ENCODE peak calls at places on chromosomes 16 and 17, in nine cellular contexts. V, I, O, Y, U, G, B, T and K are unnamed samples.

GRCh38 chr17:82435103-82435502 is 15.4 kb downstream of the CYBC1 start:
- DNase-seq in Y (no peak), T (no peak), U (no peak), G (no peak), V (no peak), B (no peak), O (peak), I (no peak), K (no peak)

GRCh38 chr17:44763170-44763569 is 4.4 kb downstream of the ADAM11 start:
- DNase-seq in U (no peak), B (no peak), I (no peak), T (no peak), O (no peak), V (no peak), Y (no peak), G (no peak), K (no peak)

GRCh38 chr17:12320286-12320685 is 299.6 kb downstream of the MAP2K4 start:
- DNase-seq in T (peak), Y (peak), I (no peak), G (no peak), B (no peak), O (no peak), V (no peak), U (no peak), K (no peak)

GRCh38 chr16:73713817-73714495 is 582.7 kb upstream of the PSMD7 start:
- DNase-seq in G (peak), V (no peak), Y (no peak), O (no peak), B (no peak), U (no peak), T (peak), I (no peak), K (no peak)

GRCh38 chr16:17346774-17347569 is 123.8 kb downstream of the XYLT1 start:
- DNase-seq in B (no peak), U (peak), V (no peak), G (no peak), I (no peak), T (no peak), O (no peak), Y (no peak), K (no peak)

GRCh38 chr16:22001591-22001990 is 675 bp upstream of the PDZD9 start:
- DNase-seq in G (no peak), O (peak), T (peak), Y (peak), V (no peak), I (no peak), U (no peak), B (no peak), K (no peak)

GRCh38 chr17:67056746-67057490 is 12.6 kb downstream of the CACNG1 start:
- DNase-seq in B (no peak), T (no peak), O (no peak), I (peak), U (no peak), G (no peak), V (no peak), Y (no peak), K (no peak)

GRCh38 chr16:28191364-28191985 is 20.3 kb downstream of the XPO6 start:
- DNase-seq in V (peak), T (no peak), O (no peak), B (no peak), U (no peak), G (no peak), Y (no peak), I (no peak), K (no peak)

GRCh38 chr16:70711211-70711978 is 25.5 kb upstream of the MTSS2 start:
- DNase-seq in Y (no peak), B (peak), I (no peak), G (no peak), O (no peak), U (no peak), T (no peak), V (no peak), K (no peak)

GRCh38 chr16:56758432-56758831 is 28.5 kb downstream of the NUP93 start:
- DNase-seq in U (no peak), Y (no peak), O (no peak), T (no peak), V (no peak), I (no peak), B (no peak), G (no peak), K (no peak)

GRCh38 chr17:19876524-19877161 is 8.9 kb upstream of the ULK2 start:
- DNase-seq in U (no peak), Y (no peak), V (no peak), T (no peak), I (no peak), G (no peak), O (no peak), B (peak), K (no peak)

GRCh38 chr17:71441098-71441497 is 679.7 kb upstream of the SOX9 start:
- DNase-seq in O (peak), I (no peak), B (no peak), V (peak), T (peak), Y (peak), G (no peak), U (no peak), K (no peak)

GRCh38 chr16:83994087-83994486 is 26.0 kb downstream of the NECAB2 start:
- DNase-seq in O (peak), V (peak), Y (peak), I (no peak), G (peak), T (peak), U (no peak), B (no peak), K (no peak)

GRCh38 chr16:28596840-28597691 is at the start of gene SULT1A2:
- DNase-seq in I (peak), O (peak), Y (no peak), U (no peak), V (peak), B (peak), G (no peak), T (no peak), K (no peak)

GRCh38 chr16:1414532-1415265 is at the start of gene UNKL:
- DNase-seq in T (peak), Y (peak), I (no peak), V (no peak), B (peak), O (peak), G (peak), U (peak), K (no peak)

GRCh38 chr17:81913394-81914102 is 2.3 kb upstream of the PCYT2 start:
- DNase-seq in V (no peak), B (no peak), Y (no peak), U (no peak), O (no peak), G (no peak), T (no peak), I (no peak), K (no peak)

DNA sequence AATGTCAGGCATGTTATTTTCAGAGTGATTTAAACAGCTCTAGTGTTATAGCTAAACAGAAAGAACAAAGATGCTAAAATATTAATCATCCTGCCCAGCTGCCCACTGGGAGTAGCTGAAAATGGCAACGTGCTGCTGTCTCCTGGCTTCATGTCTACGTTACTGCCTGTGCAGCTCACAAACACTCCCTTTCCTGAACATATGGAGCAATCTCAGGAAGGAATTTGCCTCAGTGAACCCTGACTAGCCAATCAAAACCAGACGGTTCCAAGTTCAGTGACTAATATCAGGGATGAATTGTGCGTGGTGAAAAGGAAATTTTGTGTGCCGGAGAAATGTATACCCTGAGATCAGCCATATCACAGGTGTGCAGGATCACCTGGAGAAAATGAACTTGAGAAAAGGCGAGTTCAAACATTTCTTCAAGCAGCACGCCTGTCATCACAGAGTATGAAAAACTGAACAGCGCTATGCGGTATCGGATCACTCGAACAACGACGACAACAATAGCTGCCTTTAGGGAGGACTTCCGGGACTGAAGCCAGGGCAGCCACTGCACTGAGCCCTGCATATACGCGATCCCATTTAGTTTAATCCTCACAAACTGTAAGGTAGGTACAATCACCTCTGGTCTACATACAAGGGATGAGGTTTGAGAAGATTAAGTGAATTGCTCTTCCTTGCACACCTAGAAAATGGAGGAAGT is 110.3 kb downstream of the STX8 start:
- DNase-seq in T (peak), Y (peak), U (no peak), I (no peak), B (peak), O (peak), G (no peak), V (no peak), K (no peak)
- H3K4me3 ChIP-seq in T (no peak), Y (no peak), U (no peak), I (no peak), B (no peak), O (no peak), G (no peak), V (peak), K (no peak)

DNA sequence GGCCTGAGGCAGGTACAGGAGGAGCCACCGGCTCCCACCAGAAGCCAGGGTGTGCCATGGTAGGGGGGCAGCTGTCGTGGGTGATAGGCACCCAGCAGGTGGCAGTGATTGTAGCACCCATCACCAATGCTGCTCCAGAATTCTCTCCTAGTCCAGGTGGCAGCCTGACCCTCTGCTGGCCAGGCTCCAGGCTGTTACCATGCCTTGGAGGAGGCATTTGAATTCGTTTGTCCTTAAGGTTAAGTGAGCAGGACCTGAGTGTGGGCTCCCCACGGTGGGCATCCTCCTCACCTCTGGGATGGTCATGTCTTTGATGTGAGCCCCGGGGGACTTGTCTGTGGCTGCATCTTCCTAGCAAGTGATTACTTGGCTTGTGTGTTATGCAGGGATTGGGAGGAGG is 59.4 kb downstream of the RGS9 start:
- DNase-seq in U (no peak), O (no peak), Y (no peak), I (no peak), V (no peak), B (no peak), G (no peak), T (no peak), K (no peak)
- TF ChIP-seq CTCF in U (peak), O (no peak), Y (no peak), I (no peak), V (no peak), B (no peak), G (no peak), T (no peak), K (no peak)

DNA sequence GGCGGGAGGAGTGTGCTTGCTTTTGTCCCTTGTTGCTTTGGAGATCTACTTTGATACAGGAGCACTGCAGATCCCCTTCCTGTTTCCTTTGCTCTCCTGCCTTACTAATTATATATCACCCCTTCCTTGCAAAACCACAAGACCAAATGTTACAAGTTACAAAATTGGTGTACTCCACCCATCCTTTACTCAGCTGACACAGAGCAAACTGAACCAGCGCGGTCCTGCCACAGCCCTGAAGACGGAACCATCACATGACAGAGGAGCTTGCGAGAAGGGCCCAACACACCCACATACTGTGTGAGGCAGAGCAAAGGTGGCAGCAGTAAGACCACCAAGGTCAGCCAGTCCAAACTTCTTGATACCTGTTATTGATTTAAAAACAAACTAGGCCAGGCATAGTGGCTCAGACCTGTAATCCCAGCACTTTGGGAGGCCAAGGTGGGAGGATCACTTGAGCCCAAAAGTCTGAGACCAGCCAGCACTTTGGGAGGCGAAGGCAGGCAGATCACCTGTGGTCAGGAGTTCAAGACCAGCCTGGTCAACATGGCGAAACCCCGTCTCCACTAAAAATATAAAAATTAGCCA is 33.2 kb downstream of the CYTH1 start:
- DNase-seq in T (peak), Y (no peak), I (peak), O (peak), V (no peak), B (peak), U (peak), G (no peak), K (no peak)
- H3K4me3 ChIP-seq in T (no peak), Y (no peak), I (no peak), O (no peak), V (no peak), B (no peak), U (peak), G (no peak), K (no peak)

GRCh38 chr16:4682616-4683254 is 10.6 kb upstream of the NUDT16L1 start:
- DNase-seq in V (no peak), T (peak), G (peak), U (no peak), O (peak), B (peak), I (no peak), Y (no peak), K (no peak)
- TF ChIP-seq CTCF in V (peak), T (peak), G (no peak), U (no peak), O (peak), B (peak), I (no peak), Y (peak), K (peak)

DNA sequence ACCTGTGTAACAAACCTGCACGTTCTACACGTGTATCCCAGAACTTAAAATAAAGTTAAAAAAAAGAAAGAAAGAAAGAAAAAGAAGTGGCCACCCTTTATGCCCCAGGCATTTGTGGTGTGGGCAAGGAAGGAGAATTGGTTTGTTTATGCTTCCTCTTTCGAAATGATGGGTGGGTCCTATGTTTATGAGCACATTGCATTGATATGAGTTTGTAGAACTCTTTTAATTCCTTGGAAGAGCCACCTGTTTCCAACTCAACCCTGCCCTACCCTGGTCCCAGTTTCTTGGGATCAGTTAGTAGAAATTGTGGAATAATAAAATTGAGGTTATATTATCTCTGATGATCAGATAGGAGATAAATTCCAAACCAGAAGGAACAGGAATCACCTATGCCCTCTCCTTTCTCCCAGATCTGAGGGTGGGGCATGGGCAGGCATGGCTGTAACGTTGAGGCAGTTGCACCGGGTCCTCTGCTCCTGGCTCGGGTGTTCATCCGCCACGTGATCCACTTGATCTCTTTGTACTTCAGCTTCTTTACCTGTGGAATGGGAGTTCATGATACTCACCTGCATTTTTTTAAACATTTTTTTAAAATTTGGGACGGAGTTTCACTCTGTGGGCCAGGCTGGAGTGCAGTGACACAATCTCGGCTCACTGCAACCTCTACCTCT is 15.9 kb downstream of the CHAD start:
- DNase-seq in B (no peak), U (no peak), Y (no peak), O (no peak), V (peak), I (no peak), T (no peak), G (no peak), K (no peak)
- H3K4me3 ChIP-seq in B (no peak), U (no peak), Y (no peak), O (no peak), V (no peak), I (no peak), T (no peak), G (no peak), K (no peak)

DNA sequence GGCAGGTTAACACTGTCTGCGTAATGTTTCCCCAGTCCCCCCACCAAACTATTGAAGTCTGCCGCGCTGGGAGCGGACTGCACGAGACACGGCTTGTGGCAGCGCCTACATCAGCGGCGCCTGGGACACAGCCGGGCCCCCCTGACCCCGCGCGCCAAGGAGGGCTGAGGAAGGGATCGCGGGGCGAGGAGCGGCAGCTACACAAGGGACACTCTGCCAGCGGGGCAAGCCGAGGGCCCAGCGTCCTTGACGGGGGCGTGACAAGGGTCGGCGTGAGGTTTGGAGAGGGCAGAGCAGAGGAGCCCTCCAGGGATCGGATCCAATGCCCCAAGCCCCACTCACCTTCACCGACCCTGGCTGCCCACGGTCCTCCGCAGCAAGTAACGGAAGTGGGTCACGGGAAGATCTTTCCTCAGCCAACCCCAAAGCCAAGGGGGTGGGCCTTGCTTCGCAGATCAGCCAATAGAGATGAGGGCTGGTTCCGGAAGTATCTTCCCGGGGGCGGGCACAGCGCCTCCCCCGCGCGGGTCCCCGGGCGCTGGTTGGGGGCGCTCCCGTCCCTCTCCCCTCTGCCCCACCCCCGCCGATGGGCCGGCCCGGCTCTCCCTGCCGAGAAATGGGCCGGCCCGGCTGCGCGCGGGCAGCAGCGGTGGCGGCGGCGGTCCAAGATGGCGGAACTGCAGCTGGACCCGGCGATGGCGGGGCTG is at the start of the genes ATP5PD and KCTD2:
- DNase-seq in O (peak), I (peak), U (peak), B (peak), G (peak), T (peak), Y (peak), V (peak), K (peak)
- TF ChIP-seq CTCF in O (no peak), I (no peak), U (no peak), B (no peak), G (no peak), T (no peak), Y (no peak), V (no peak), K (no peak)